ENCODE peak calls at places on chromosome 7, in ten cellular contexts. L, Y, X, H, F, C, G, K, B and E are unnamed samples.

GRCh38 chr7:145030754-145031153 is 194.9 kb upstream of the TPK1 start:
- DNase-seq in L (no peak), Y (no peak), X (peak; percentile 15), H (no peak), F (no peak), C (no peak), G (no peak), K (no peak), B (no peak), E (no peak)

GRCh38 chr7:157139142-157140117 is 704 bp downstream of the UBE3C start:
- DNase-seq in L (peak; percentile 31), Y (peak; percentile 46), X (no peak), H (peak; percentile 47), F (no peak), C (peak; percentile 55), G (no peak), K (peak; percentile 41), B (no peak), E (peak; percentile 68)

GRCh38 chr7:142881586-142882337 is 3.8 kb downstream of the TRPV6 start:
- DNase-seq in L (no peak), Y (no peak), X (no peak), H (no peak), F (no peak), C (no peak), G (no peak), K (no peak), B (no peak), E (no peak)

GRCh38 chr7:33710608-33711007 is 194.7 kb upstream of the BMPER start:
- DNase-seq in L (peak; percentile 22), Y (no peak), X (no peak), H (no peak), F (no peak), C (no peak), G (no peak), K (no peak), B (no peak), E (no peak)

GRCh38 chr7:117728858-117729257 is 144.4 kb downstream of the CTTNBP2 start:
- DNase-seq in L (no peak), Y (no peak), X (no peak), H (no peak), F (peak; percentile 14), C (no peak), G (no peak), K (peak; percentile 26), B (no peak), E (no peak)

GRCh38 chr7:6530626-6531491 is 20.4 kb downstream of the GRID2IP start:
- DNase-seq in L (no peak), Y (peak; percentile 39), X (no peak), H (no peak), F (no peak), C (peak; percentile 43), G (peak; percentile 82), K (no peak), B (peak; percentile 80), E (peak; percentile 71)

GRCh38 chr7:7221602-7222038 is 39.3 kb downstream of the C1GALT1 start:
- DNase-seq in L (peak; percentile 86), Y (no peak), X (peak; percentile 74), H (no peak), F (no peak), C (no peak), G (no peak), K (no peak), B (no peak), E (no peak)

GRCh38 chr7:83486957-83487356 is 162.0 kb downstream of the SEMA3E start:
- DNase-seq in L (peak; percentile 31), Y (no peak), X (no peak), H (no peak), F (no peak), C (no peak), G (no peak), K (no peak), B (no peak), E (no peak)

GRCh38 chr7:83643754-83644153 is 5.2 kb downstream of the SEMA3E start:
- DNase-seq in L (no peak), Y (no peak), X (no peak), H (no peak), F (no peak), C (no peak), G (no peak), K (no peak), B (no peak), E (no peak)

GRCh38 chr7:108282427-108282996 is 152.4 kb upstream of the LAMB4 start:
- DNase-seq in L (no peak), Y (no peak), X (no peak), H (no peak), F (no peak), C (no peak), G (no peak), K (no peak), B (no peak), E (no peak)

GRCh38 chr7:4638781-4639575 is 43.1 kb upstream of the FOXK1 start:
- DNase-seq in L (no peak), Y (no peak), X (peak; percentile 85), H (no peak), F (no peak), C (no peak), G (no peak), K (no peak), B (no peak), E (no peak)

GRCh38 chr7:36231406-36231805 is 78.4 kb downstream of the EEPD1 start:
- DNase-seq in L (no peak), Y (no peak), X (no peak), H (no peak), F (no peak), C (no peak), G (no peak), K (no peak), B (no peak), E (no peak)

GRCh38 chr7:64830926-64831325 is 36.7 kb downstream of the ZNF138 start:
- DNase-seq in L (no peak), Y (no peak), X (no peak), H (no peak), F (no peak), C (no peak), G (no peak), K (no peak), B (no peak), E (no peak)

GRCh38 chr7:108455524-108455832 is 758 bp downstream of the NRCAM start:
- DNase-seq in L (no peak), Y (no peak), X (no peak), H (no peak), F (no peak), C (no peak), G (peak; percentile 23), K (no peak), B (peak; percentile 44), E (peak; percentile 44)

GRCh38 chr7:116807011-116807560 is 55.3 kb upstream of the CAPZA2 start:
- DNase-seq in L (no peak), Y (no peak), X (no peak), H (no peak), F (no peak), C (no peak), G (no peak), K (no peak), B (no peak), E (no peak)

GRCh38 chr7:141864765-141865447 is 23.6 kb upstream of the PRSS37 start:
- DNase-seq in L (peak; percentile 58), Y (no peak), X (no peak), H (no peak), F (peak; percentile 63), C (no peak), G (no peak), K (no peak), B (no peak), E (no peak)

GRCh38 chr7:44515595-44516268 is 25.3 kb upstream of the NUDCD3 start:
- DNase-seq in L (no peak), Y (no peak), X (no peak), H (no peak), F (no peak), C (no peak), G (no peak), K (no peak), B (no peak), E (no peak)

GRCh38 chr7:37901236-37901827 is 15.3 kb downstream of the SFRP4 start:
- DNase-seq in L (no peak), Y (no peak), X (no peak), H (no peak), F (peak; percentile 79), C (no peak), G (peak; percentile 42), K (no peak), B (no peak), E (no peak)

GRCh38 chr7:95104739-95105138 is 197.3 kb downstream of the PPP1R9A start:
- DNase-seq in L (peak; percentile 13), Y (no peak), X (no peak), H (no peak), F (no peak), C (no peak), G (no peak), K (no peak), B (no peak), E (no peak)

GRCh38 chr7:66016131-66016461 is 34.1 kb upstream of the GUSB start:
- DNase-seq in L (no peak), Y (no peak), X (no peak), H (no peak), F (no peak), C (no peak), G (no peak), K (no peak), B (no peak), E (no peak)